ENCODE peak calls at places on chromosomes 2 and 18, in four cellular contexts. P is CD8-positive, alpha-beta T cell; R is ovary; Y is Peyer's patch. U is an unnamed sample.
A peak's percentile ranks its signal among the peaks of the same experiment; 100 is the strongest.

GRCh38 chr2:160974803-160975202 is 185.4 kb upstream of the TANK start:
- DNase-seq in P (no peak), R (no peak), Y (no peak), U (no peak)

GRCh38 chr2:215161301-215161829 is 22.9 kb upstream of the ABCA12 start:
- DNase-seq in P (no peak), R (no peak), Y (no peak), U (no peak)

GRCh38 chr18:9708882-9709877 is 1.1 kb downstream of the RAB31 start:
- DNase-seq in P (no peak), R (peak; percentile 44), Y (no peak), U (no peak)

GRCh38 chr18:45379903-45380302 is 235.4 kb upstream of the SLC14A2 start:
- DNase-seq in P (no peak), R (no peak), Y (no peak), U (no peak)

GRCh38 chr2:183093857-183094657 is 15.5 kb downstream of the DUSP19 start:
- DNase-seq in P (no peak), R (no peak), Y (no peak), U (no peak)

GRCh38 chr2:218032336-218033171 is 29.8 kb upstream of the TNS1 start:
- DNase-seq in P (no peak), R (no peak), Y (no peak), U (no peak)

GRCh38 chr2:28658369-28658768 is 93.3 kb upstream of the PPP1CB start:
- DNase-seq in P (no peak), R (no peak), Y (no peak), U (no peak)

GRCh38 chr2:145748927-145749326 is 1229.0 kb upstream of the ZEB2 start:
- DNase-seq in P (no peak), R (no peak), Y (no peak), U (no peak)

GRCh38 chr2:11237122-11237521 is 81.9 kb downstream of the SLC66A3 start:
- DNase-seq in P (no peak), R (no peak), Y (no peak), U (no peak)

GRCh38 chr2:58886009-58886408 is 644.9 kb upstream of the FANCL start:
- DNase-seq in P (no peak), R (no peak), Y (no peak), U (no peak)

GRCh38 chr2:176157499-176158305 is 595 bp downstream of the HOXD3 start:
- DNase-seq in P (no peak), R (peak; percentile 27), Y (peak; percentile 74), U (no peak)

GRCh38 chr2:239143858-239144712 is 256.7 kb downstream of the HDAC4 start:
- DNase-seq in P (no peak), R (no peak), Y (no peak), U (no peak)

GRCh38 chr18:12119358-12119757 is 25.7 kb downstream of the ANKRD62 start:
- DNase-seq in P (no peak), R (no peak), Y (no peak), U (no peak)

GRCh38 chr2:190156750-190157277 is 94.3 kb upstream of the MSTN start:
- DNase-seq in P (no peak), R (no peak), Y (no peak), U (no peak)

GRCh38 chr2:189285962-189286648 is 106.5 kb upstream of the COL5A2 start:
- DNase-seq in P (no peak), R (no peak), Y (no peak), U (no peak)

GRCh38 chr2:74002515-74003391 is 18.0 kb downstream of the TET3 start:
- DNase-seq in P (peak; percentile 73), R (peak; percentile 87), Y (peak; percentile 90), U (peak; percentile 86)

GRCh38 chr18:44582432-44582831 is 98.3 kb upstream of the SETBP1 start:
- DNase-seq in P (no peak), R (no peak), Y (no peak), U (no peak)

GRCh38 chr18:31506024-31506742 is 8.2 kb downstream of the DSG2 start:
- DNase-seq in P (no peak), R (no peak), Y (no peak), U (no peak)

GRCh38 chr2:69018629-69019227 is 5.7 kb downstream of the ANTXR1 start:
- DNase-seq in P (no peak), R (no peak), Y (no peak), U (no peak)
- H3K4me1 ChIP-seq in P (peaks cover 7% of the 10 kb centered on the region), R (peaks cover 22% of the 10 kb centered on the region), Y (no peaks in the 10 kb centered on the region), U (no peaks in the 10 kb centered on the region)

GRCh38 chr2:197822333-197822732 is 17.9 kb downstream of the PLCL1 start:
- DNase-seq in P (no peak), R (no peak), Y (no peak), U (no peak)
- TF ChIP-seq CTCF in P (no peak), R (no peak), Y (no peak), U (no peak)

DNA sequence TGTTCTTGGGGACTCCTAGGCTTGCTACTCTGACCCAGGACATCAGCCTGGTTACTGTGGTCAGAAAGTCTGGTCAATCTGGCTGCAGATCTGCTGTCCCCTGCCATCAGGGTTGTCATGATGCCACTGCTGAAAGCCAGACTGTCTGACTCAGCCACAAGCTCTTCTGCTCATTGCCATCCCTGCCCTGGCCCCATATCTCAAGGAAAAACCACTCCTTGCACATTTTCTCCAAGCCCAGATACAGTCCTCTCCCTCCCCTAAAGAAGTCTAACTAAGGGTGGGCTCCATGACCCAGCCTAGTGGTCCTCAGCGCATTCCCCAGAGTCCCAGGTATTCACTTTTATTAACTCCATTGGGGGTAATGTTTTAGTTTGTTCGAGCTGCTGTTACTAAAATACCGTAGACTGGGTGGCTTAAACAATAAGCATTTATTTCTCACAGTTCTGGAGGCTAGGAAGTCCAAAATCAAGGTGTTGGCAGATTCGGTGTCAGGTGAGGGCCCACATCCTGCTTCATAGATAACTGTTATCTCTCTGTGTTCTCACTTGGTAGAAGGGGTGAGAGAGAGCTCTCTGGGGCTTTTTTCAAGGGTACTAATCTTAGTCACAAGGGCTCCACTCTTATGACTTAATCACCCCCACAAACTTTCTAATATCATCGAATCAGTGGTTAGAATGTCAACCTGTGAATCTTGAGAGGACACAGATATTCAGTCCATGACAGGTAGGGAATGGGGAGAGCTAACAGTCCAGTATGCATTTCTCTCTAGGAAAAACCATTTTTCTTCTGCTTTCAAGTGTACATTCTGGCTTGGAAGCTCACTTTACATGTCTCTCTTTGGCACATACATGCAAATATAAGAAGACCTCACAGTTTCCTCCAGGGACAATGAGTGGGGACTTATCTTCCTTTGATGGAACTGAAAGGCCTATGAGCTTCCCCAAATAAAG is 94.8 kb upstream of the CXCR4 start:
- DNase-seq in P (peak; percentile 35), R (no peak), Y (no peak), U (no peak)
- H3K36me3 ChIP-seq in P (no peaks in the 10 kb centered on the region), R (no peaks in the 10 kb centered on the region), Y (no peaks in the 10 kb centered on the region), U (no peaks in the 10 kb centered on the region)

DNA sequence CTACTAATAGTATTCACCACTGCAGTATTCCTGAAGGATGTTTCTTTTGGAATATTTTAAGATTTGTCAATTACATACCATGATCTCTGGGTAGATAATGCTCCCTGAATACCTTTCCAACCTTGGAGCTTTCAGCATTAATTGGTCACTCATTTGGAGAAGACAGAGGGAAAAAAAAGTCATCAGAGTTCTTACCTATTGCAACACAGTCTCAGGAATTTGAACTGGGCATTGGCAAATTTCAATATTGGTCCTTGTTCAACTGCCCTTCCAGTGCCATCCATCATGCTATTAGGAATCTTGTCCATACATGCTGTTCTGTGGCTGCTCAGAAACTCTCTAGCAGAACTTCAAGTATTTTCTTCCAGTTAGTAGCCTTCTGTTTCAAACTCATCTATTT is 83.6 kb upstream of the KCNJ3 start:
- DNase-seq in P (no peak), R (no peak), Y (no peak), U (no peak)
- H3K4me1 ChIP-seq in P (no peaks in the 10 kb centered on the region), R (no peaks in the 10 kb centered on the region), Y (no peaks in the 10 kb centered on the region), U (no peaks in the 10 kb centered on the region)